ENCODE peak calls at places on chromosomes 11 and 22, in five cellular contexts. L is fibroblast of lung, A is pancreas, Q is upper lobe of left lung, B is OCI-LY7. D is an unnamed sample.

GRCh38 chr11:62419560-62420342 is 918 bp downstream of the SCGB1A1 start:
- DNase-seq in L (no peak), A (no peak), Q (no peak), B (no peak), D (no peak)

GRCh38 chr22:27207907-27208306 is 550.5 kb downstream of the MIAT start:
- DNase-seq in L (peak; percentile 78), A (no peak), Q (no peak), B (no peak), D (no peak)

GRCh38 chr11:3853935-3854659 is 1.4 kb upstream of the STIM1 start:
- DNase-seq in L (no peak), A (no peak), Q (peak; percentile 73), B (peak; percentile 93), D (peak; percentile 65)

GRCh38 chr11:3378426-3379423 is at the start of gene ZNF195:
- DNase-seq in L (peak; percentile 92), A (peak; percentile 97), Q (peak; percentile 99), B (peak; percentile 99), D (peak; percentile 97)

GRCh38 chr11:85809881-85810280 is 1.1 kb downstream of the SYTL2 start:
- DNase-seq in L (no peak), A (no peak), Q (no peak), B (peak; percentile 18), D (peak; percentile 44)

GRCh38 chr11:83571301-83571700 is 285.1 kb upstream of the CCDC90B start:
- DNase-seq in L (peak; percentile 61), A (no peak), Q (no peak), B (no peak), D (no peak)

GRCh38 chr22:37627545-37627944 is 11.9 kb upstream of the SH3BP1 start:
- DNase-seq in L (no peak), A (no peak), Q (peak; percentile 60), B (peak; percentile 81), D (no peak)

GRCh38 chr11:7551571-7551970 is 37.8 kb downstream of the PPFIBP2 start:
- DNase-seq in L (peak; percentile 16), A (no peak), Q (no peak), B (no peak), D (no peak)

GRCh38 chr11:8338138-8338537 is 74.5 kb upstream of the LMO1 start:
- DNase-seq in L (no peak), A (peak; percentile 87), Q (peak; percentile 50), B (peak; percentile 21), D (no peak)

GRCh38 chr11:69969890-69970784 is 108.0 kb upstream of the ANO1 start:
- DNase-seq in L (no peak), A (no peak), Q (no peak), B (no peak), D (no peak)

GRCh38 chr11:73797457-73797856 is 9.8 kb downstream of the MRPL48 start:
- DNase-seq in L (no peak), A (peak; percentile 64), Q (no peak), B (no peak), D (peak; percentile 66)

GRCh38 chr11:93888026-93888425 is 37.6 kb upstream of the VSTM5 start:
- DNase-seq in L (no peak), A (no peak), Q (no peak), B (no peak), D (no peak)
- H3K27ac ChIP-seq in L (no peak overlapping the region), A (no peak overlapping the region), Q (no peak overlapping the region), B (no peak overlapping the region), D (no peak overlapping the region)

GRCh38 chr22:32839776-32840571 is 38.5 kb downstream of the TIMP3 start:
- DNase-seq in L (peak; percentile 91), A (no peak), Q (no peak), B (no peak), D (no peak)
- H3K27ac ChIP-seq in L (no peak overlapping the region), A (no peak overlapping the region), Q (peak overlapping the region; percentile 53), B (no peak overlapping the region), D (no peak overlapping the region)

GRCh38 chr11:215581-216037 is 8.1 kb downstream of the RIC8A start:
- DNase-seq in L (no peak), A (peak; percentile 26), Q (no peak), B (no peak), D (no peak)
- H3K27ac ChIP-seq in L (no peak overlapping the region), A (no peak overlapping the region), Q (no peak overlapping the region), B (no peak overlapping the region), D (no peak overlapping the region)

DNA sequence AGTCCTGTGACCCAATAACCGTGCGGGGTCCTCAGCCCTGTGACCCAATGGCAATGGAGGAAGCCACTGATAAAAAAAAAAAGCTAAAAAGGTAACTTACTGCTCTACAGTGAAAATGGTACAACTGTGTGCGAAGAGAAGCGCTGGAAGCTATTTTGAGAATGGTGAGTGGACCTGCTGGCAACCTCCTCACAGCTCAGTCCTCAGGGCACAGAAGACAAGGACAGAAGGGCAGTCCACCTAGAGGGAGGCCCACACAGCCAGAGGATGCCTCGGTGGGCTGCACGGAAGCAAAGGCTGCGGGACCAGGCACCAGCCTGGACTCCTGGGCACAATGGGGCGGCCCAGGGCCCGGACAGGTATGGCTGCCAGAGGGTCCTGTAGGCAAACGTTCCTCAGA is 35.6 kb downstream of the BRD1 start:
- DNase-seq in L (no peak), A (no peak), Q (no peak), B (no peak), D (no peak)
- H3K27ac ChIP-seq in L (no peak overlapping the region), A (no peak overlapping the region), Q (peak overlapping the region; percentile 78), B (no peak overlapping the region), D (no peak overlapping the region)

GRCh38 chr11:128625316-128625715 is 38.0 kb upstream of the ETS1 start:
- DNase-seq in L (no peak), A (peak; percentile 27), Q (no peak), B (peak; percentile 41), D (no peak)

GRCh38 chr11:128624269-128625170 is 37.2 kb upstream of the ETS1 start:
- DNase-seq in L (no peak), A (peak; percentile 67), Q (no peak), B (peak; percentile 90), D (no peak)

GRCh38 chr11:128627666-128628342 is 40.4 kb upstream of the ETS1 start:
- DNase-seq in L (no peak), A (no peak), Q (no peak), B (peak; percentile 73), D (no peak)

GRCh38 chr11:128626913-128627665 is 39.7 kb upstream of the ETS1 start:
- DNase-seq in L (no peak), A (peak; percentile 37), Q (no peak), B (no peak), D (no peak)

GRCh38 chr11:128625766-128626165 is 38.4 kb upstream of the ETS1 start:
- DNase-seq in L (no peak), A (no peak), Q (no peak), B (peak; percentile 30), D (no peak)
- H3K27ac ChIP-seq in L (no peak overlapping the region), A (no peak overlapping the region), Q (peak overlapping the region; percentile 56), B (peak overlapping the region; percentile 97), D (no peak overlapping the region)

GRCh38 chr11:88064097-88064705 is 111.0 kb downstream of the RAB38 start:
- DNase-seq in L (no peak), A (no peak), Q (no peak), B (no peak), D (no peak)
- H3K27ac ChIP-seq in L (no peak overlapping the region), A (no peak overlapping the region), Q (no peak overlapping the region), B (no peak overlapping the region), D (no peak overlapping the region)